ENCODE peak calls at places on chromosomes 3 and 15, in eight cellular contexts. T is fibroblast of the aortic adventitia; P is HEK293T; S is ACHN; U is HT-29; O is activated naive CD8-positive, alpha-beta T cell treated with anti-CD3 and anti-CD28 coated beads, Interleukin-2, amount 50 U/mL, for 24 hours; C is mesothelial cell of epicardium; N is progenitor cell of endocrine pancreas. Q is an unnamed sample.

GRCh38 chr3:42666577-42666998 is 13.1 kb downstream of the ZBTB47 start:
- DNase-seq in T (no peak), P (no peak), S (no peak), U (no peak), O (no peak), C (peak; percentile 34), N (peak; percentile 4), Q (peak; percentile 69)

GRCh38 chr3:156657862-156658731 is 16.3 kb upstream of the TIPARP start:
- DNase-seq in T (no peak), P (no peak), S (no peak), U (peak; percentile 24), O (no peak), C (no peak), N (no peak), Q (no peak)

GRCh38 chr15:84604804-84605203 is 4.0 kb downstream of the ZSCAN2 start:
- DNase-seq in T (no peak), P (no peak), S (no peak), U (no peak), O (peak; percentile 71), C (no peak), N (no peak), Q (no peak)

GRCh38 chr15:23438816-23439466 is 8.1 kb downstream of the GOLGA6L2 start:
- DNase-seq in T (no peak), P (no peak), S (no peak), U (no peak), O (no peak), C (no peak), N (no peak), Q (no peak)

GRCh38 chr3:177751770-177752169 is 554.5 kb upstream of the TBL1XR1 start:
- DNase-seq in T (no peak), P (no peak), S (no peak), U (no peak), O (no peak), C (no peak), N (no peak), Q (no peak)

GRCh38 chr15:80804970-80805495 is 25.9 kb downstream of the CEMIP start:
- DNase-seq in T (no peak), P (no peak), S (no peak), U (peak; percentile 60), O (peak; percentile 10), C (no peak), N (no peak), Q (no peak)

GRCh38 chr3:98039322-98040024 is 4.4 kb upstream of the GABRR3 start:
- DNase-seq in T (peak; percentile 91), P (peak; percentile 74), S (peak; percentile 75), U (peak; percentile 96), O (peak; percentile 69), C (peak; percentile 69), N (peak; percentile 43), Q (peak; percentile 0)

GRCh38 chr3:126284258-126284904 is 72.8 kb downstream of the KLF15 start:
- DNase-seq in T (no peak), P (no peak), S (peak; percentile 18), U (peak; percentile 33), O (no peak), C (no peak), N (no peak), Q (no peak)

GRCh38 chr3:41363830-41364523 is 164.7 kb downstream of the CTNNB1 start:
- DNase-seq in T (no peak), P (no peak), S (no peak), U (no peak), O (no peak), C (no peak), N (no peak), Q (no peak)

GRCh38 chr3:14795996-14796395 is 22.8 kb upstream of the FGD5 start:
- DNase-seq in T (no peak), P (no peak), S (no peak), U (no peak), O (no peak), C (no peak), N (no peak), Q (no peak)

GRCh38 chr15:28957606-28958498 is 72.1 kb downstream of the APBA2 start:
- DNase-seq in T (no peak), P (no peak), S (no peak), U (no peak), O (no peak), C (no peak), N (no peak), Q (peak; percentile 25)

GRCh38 chr15:99711685-99712084 is 21.6 kb downstream of the LYSMD4 start:
- DNase-seq in T (no peak), P (no peak), S (no peak), U (no peak), O (no peak), C (no peak), N (no peak), Q (no peak)

GRCh38 chr15:44882499-44882968 is 74.0 kb upstream of the TERB2 start:
- DNase-seq in T (no peak), P (no peak), S (no peak), U (no peak), O (peak; percentile 51), C (no peak), N (no peak), Q (no peak)

GRCh38 chr3:25992606-25993005 is 202.7 kb downstream of the OXSM start:
- DNase-seq in T (no peak), P (no peak), S (no peak), U (no peak), O (no peak), C (no peak), N (no peak), Q (no peak)

GRCh38 chr3:157467165-157467564 is 30.5 kb downstream of the PTX3 start:
- DNase-seq in T (peak; percentile 73), P (no peak), S (no peak), U (no peak), O (no peak), C (no peak), N (no peak), Q (peak; percentile 19)

GRCh38 chr3:94909726-94910125 is 846.9 kb downstream of the NSUN3 start:
- DNase-seq in T (no peak), P (no peak), S (no peak), U (no peak), O (no peak), C (no peak), N (no peak), Q (no peak)

GRCh38 chr15:99921086-99921485 is 187.8 kb upstream of the LYSMD4 start:
- DNase-seq in T (no peak), P (no peak), S (no peak), U (no peak), O (no peak), C (no peak), N (no peak), Q (no peak)

GRCh38 chr15:78064544-78064943 is 13.0 kb downstream of the TBC1D2B start:
- DNase-seq in T (peak; percentile 92), P (no peak), S (no peak), U (no peak), O (no peak), C (no peak), N (no peak), Q (no peak)